ENCODE peak calls at places on chromosomes 4 and X, in four cellular contexts. One of them, this sample, is unnamed.
A peak's percentile ranks its signal among the peaks of the same experiment; 100 is the strongest.

GRCh38 chrX:121195719-121196118 is 148.3 kb downstream of the GLUD2 start:
- DNase-seq in heart right ventricle: no peak
- DNase-seq in CD8-positive, alpha-beta memory T cell: no peak
- DNase-seq in posterior cingulate gyrus: no peak
- DNase-seq in this sample: no peak

GRCh38 chr4:2940267-2941137 is 22.7 kb downstream of the NOP14 start:
- DNase-seq in heart right ventricle: no peak
- DNase-seq in CD8-positive, alpha-beta memory T cell: no peak
- DNase-seq in posterior cingulate gyrus: no peak
- DNase-seq in this sample: no peak

GRCh38 chr4:39495446-39496208 is 31.6 kb downstream of the UGDH start:
- DNase-seq in posterior cingulate gyrus: no peak
- DNase-seq in CD8-positive, alpha-beta memory T cell: no peak
- DNase-seq in heart right ventricle: no peak
- DNase-seq in this sample: no peak

GRCh38 chrX:146581981-146582712 is 227.4 kb upstream of the CXorf51B start:
- DNase-seq in heart right ventricle: no peak
- DNase-seq in posterior cingulate gyrus: no peak
- DNase-seq in CD8-positive, alpha-beta memory T cell: no peak
- DNase-seq in this sample: no peak

GRCh38 chr4:87819281-87819919 is 13.4 kb upstream of the MEPE start:
- DNase-seq in posterior cingulate gyrus: no peak
- DNase-seq in heart right ventricle: no peak
- DNase-seq in CD8-positive, alpha-beta memory T cell: no peak
- DNase-seq in this sample: no peak

GRCh38 chr4:120855307-120856001 is 67.1 kb downstream of the PRDM5 start:
- DNase-seq in posterior cingulate gyrus: no peak
- DNase-seq in heart right ventricle: no peak
- DNase-seq in CD8-positive, alpha-beta memory T cell: no peak
- DNase-seq in this sample: no peak

GRCh38 chrX:116232833-116233232 is 62.3 kb downstream of the AGTR2 start:
- DNase-seq in CD8-positive, alpha-beta memory T cell: no peak
- DNase-seq in posterior cingulate gyrus: no peak
- DNase-seq in heart right ventricle: no peak
- DNase-seq in this sample: no peak

GRCh38 chrX:47877327-47877726 is 40.6 kb downstream of the ZNF81 start:
- DNase-seq in CD8-positive, alpha-beta memory T cell: no peak
- DNase-seq in heart right ventricle: no peak
- DNase-seq in posterior cingulate gyrus: no peak
- DNase-seq in this sample: no peak

GRCh38 chrX:127404156-127404555 is 584.6 kb downstream of the PRR32 start:
- DNase-seq in heart right ventricle: no peak
- DNase-seq in posterior cingulate gyrus: no peak
- DNase-seq in CD8-positive, alpha-beta memory T cell: no peak
- DNase-seq in this sample: no peak

GRCh38 chr4:189117426-189117825 is 823.2 kb upstream of the FRG1 start:
- DNase-seq in heart right ventricle: no peak
- DNase-seq in posterior cingulate gyrus: no peak
- DNase-seq in CD8-positive, alpha-beta memory T cell: no peak
- DNase-seq in this sample: no peak

GRCh38 chr4:2289955-2290333 is 28.0 kb upstream of the MXD4 start:
- DNase-seq in posterior cingulate gyrus: no peak
- DNase-seq in heart right ventricle: no peak
- DNase-seq in CD8-positive, alpha-beta memory T cell: no peak
- DNase-seq in this sample: no peak

GRCh38 chrX:109872021-109872730 is 130.7 kb upstream of the TMEM164 start:
- DNase-seq in heart right ventricle: no peak
- DNase-seq in CD8-positive, alpha-beta memory T cell: no peak
- DNase-seq in posterior cingulate gyrus: no peak
- DNase-seq in this sample: no peak

GRCh38 chrX:149284616-149285015 is 220.5 kb downstream of the IDS start:
- DNase-seq in heart right ventricle: no peak
- DNase-seq in posterior cingulate gyrus: no peak
- DNase-seq in CD8-positive, alpha-beta memory T cell: no peak
- DNase-seq in this sample: no peak

GRCh38 chr4:70892086-70892769 is 9.9 kb upstream of the MOB1B start:
- DNase-seq in posterior cingulate gyrus: no peak
- DNase-seq in CD8-positive, alpha-beta memory T cell: no peak
- DNase-seq in heart right ventricle: peak; percentile 19
- DNase-seq in this sample: no peak

GRCh38 chr4:138588501-138588900 is 346.4 kb upstream of the SLC7A11 start:
- DNase-seq in heart right ventricle: no peak
- DNase-seq in CD8-positive, alpha-beta memory T cell: no peak
- DNase-seq in posterior cingulate gyrus: no peak
- DNase-seq in this sample: no peak

GRCh38 chr4:94171616-94172015 is 36.0 kb upstream of the SMARCAD1 start:
- DNase-seq in heart right ventricle: no peak
- DNase-seq in posterior cingulate gyrus: no peak
- DNase-seq in CD8-positive, alpha-beta memory T cell: no peak
- DNase-seq in this sample: no peak

GRCh38 chr4:14790487-14790886 is 211.8 kb upstream of the CPEB2 start:
- DNase-seq in heart right ventricle: no peak
- DNase-seq in CD8-positive, alpha-beta memory T cell: no peak
- DNase-seq in posterior cingulate gyrus: no peak
- DNase-seq in this sample: no peak

GRCh38 chr4:173038192-173038896 is 130.3 kb upstream of the GALNT7 start:
- DNase-seq in heart right ventricle: no peak
- DNase-seq in CD8-positive, alpha-beta memory T cell: no peak
- DNase-seq in posterior cingulate gyrus: no peak
- DNase-seq in this sample: no peak

This sample was measured in stimulated activated naive B cell treated with anti-CD40 and anti-IgM and Interleukin-4, amounts not matched to agents 10 μg/mL and 1 μg/mL and 100 μg/mL, for 72 hours.